ENCODE peak calls at places on chromosomes 3 and 15, in eight cellular contexts. R is ovary, K is esophagus squamous epithelium, V is bronchial epithelial cell, M is stomach, F is thoracic aorta, O is tibial artery, B is body of pancreas. P is an unnamed sample. For H3K36me3, the result is how much of the 10 kb centered on the place peaks cover.

GRCh38 chr3:103644450-103644849 is 1209.6 kb downstream of the ZPLD1 start:
- DNase-seq in R (no peak), K (no peak), V (no peak), M (no peak), F (no peak), O (no peak), B (no peak), P (no peak)

GRCh38 chr3:50170689-50171088 is 15.6 kb downstream of the SEMA3F start:
- DNase-seq in R (no peak), K (no peak), V (no peak), M (no peak), F (no peak), O (no peak), B (peak), P (no peak)

GRCh38 chr3:19151171-19151570 is 2.9 kb downstream of the KCNH8 start:
- DNase-seq in R (no peak), K (no peak), V (no peak), M (no peak), F (no peak), O (no peak), B (no peak), P (no peak)

GRCh38 chr3:86388848-86389247 is 602.1 kb downstream of the VGLL3 start:
- DNase-seq in R (no peak), K (no peak), V (no peak), M (no peak), F (no peak), O (no peak), B (no peak), P (no peak)

GRCh38 chr3:173584834-173585831 is 187.6 kb downstream of the NLGN1 start:
- DNase-seq in R (peak), K (no peak), V (no peak), M (no peak), F (no peak), O (peak), B (peak), P (no peak)

GRCh38 chr3:163422671-163423070 is 1655.6 kb downstream of the SI start:
- DNase-seq in R (no peak), K (no peak), V (no peak), M (no peak), F (no peak), O (no peak), B (no peak), P (no peak)

GRCh38 chr3:146130881-146131371 is 30.1 kb downstream of the PLOD2 start:
- DNase-seq in R (no peak), K (no peak), V (no peak), M (no peak), F (no peak), O (no peak), B (no peak), P (no peak)

GRCh38 chr3:98021821-98022220 is 13.3 kb downstream of the GABRR3 start:
- DNase-seq in R (no peak), K (no peak), V (peak), M (no peak), F (no peak), O (no peak), B (no peak), P (no peak)

GRCh38 chr3:55445551-55445950 is 41.6 kb downstream of the WNT5A start:
- DNase-seq in R (no peak), K (no peak), V (no peak), M (peak), F (no peak), O (no peak), B (peak), P (no peak)

GRCh38 chr3:71949403-71949802 is 164.5 kb upstream of the PROK2 start:
- DNase-seq in R (no peak), K (no peak), V (no peak), M (no peak), F (no peak), O (no peak), B (no peak), P (no peak)

GRCh38 chr3:46627078-46627477 is 14.8 kb downstream of the FAM240A start:
- DNase-seq in R (no peak), K (no peak), V (no peak), M (no peak), F (no peak), O (no peak), B (no peak), P (no peak)

DNA sequence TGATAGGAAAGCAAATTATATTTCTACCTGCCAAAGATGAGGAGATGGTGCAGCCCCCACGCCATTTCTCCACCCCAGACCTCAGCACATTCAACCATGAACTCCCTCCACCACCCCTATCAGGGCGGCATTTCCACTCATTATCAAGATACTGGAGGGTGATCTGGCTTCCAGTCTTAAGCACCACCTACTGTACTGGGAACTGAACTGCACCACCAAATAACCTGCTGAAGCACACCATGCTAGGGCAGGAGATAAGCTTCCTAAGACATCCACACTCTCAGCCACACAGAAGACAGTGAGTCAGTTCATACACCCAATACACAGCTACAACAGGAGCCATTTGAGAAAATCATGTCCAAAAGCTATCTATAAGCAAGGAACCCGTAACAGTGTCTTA is 98.8 kb downstream of the FGF7 start:
- DNase-seq in R (no peak), K (no peak), V (peak), M (no peak), F (no peak), O (no peak), B (no peak), P (no peak)
- TF ChIP-seq CTCF in R (no peak), K (no peak), V (peak), M (no peak), F (no peak), O (no peak), B (no peak), P (no peak)

GRCh38 chr3:73586628-73587027 is 38.1 kb downstream of the PDZRN3 start:
- DNase-seq in R (no peak), K (no peak), V (no peak), M (no peak), F (no peak), O (no peak), B (no peak), P (no peak)
- H3K36me3 ChIP-seq in R (under half), K (under half), V (under half), M (under half), F (under half), O (under half), B (under half), P (under half)

GRCh38 chr3:133573054-133573628 is 345 bp upstream of the CDV3 start:
- DNase-seq in R (peak), K (no peak), V (peak), M (peak), F (peak), O (peak), B (peak), P (peak)
- TF ChIP-seq CTCF in R (no peak), K (no peak), V (peak), M (no peak), F (no peak), O (peak), B (peak), P (no peak)

GRCh38 chr3:39387411-39387975 is 4.3 kb downstream of the SLC25A38 start:
- DNase-seq in R (no peak), K (no peak), V (no peak), M (no peak), F (no peak), O (no peak), B (no peak), P (no peak)
- H3K36me3 ChIP-seq in R (under half), K (under half), V (under half), M (under half), F (under half), O (under half), B (under half), P (under half)

GRCh38 chr3:175214210-175214609 is 355.1 kb downstream of the NAALADL2 start:
- DNase-seq in R (no peak), K (no peak), V (no peak), M (no peak), F (no peak), O (no peak), B (no peak), P (no peak)

GRCh38 chr3:175211481-175211880 is 352.3 kb downstream of the NAALADL2 start:
- DNase-seq in R (no peak), K (no peak), V (no peak), M (no peak), F (no peak), O (no peak), B (no peak), P (no peak)

GRCh38 chr3:175212896-175213295 is 353.8 kb downstream of the NAALADL2 start:
- DNase-seq in R (no peak), K (no peak), V (peak), M (no peak), F (no peak), O (no peak), B (no peak), P (no peak)

GRCh38 chr3:175215833-175216232 is 356.7 kb downstream of the NAALADL2 start:
- DNase-seq in R (no peak), K (no peak), V (no peak), M (no peak), F (no peak), O (no peak), B (no peak), P (no peak)
- TF ChIP-seq CTCF in R (no peak), K (no peak), V (no peak), M (no peak), F (no peak), O (no peak), B (no peak), P (no peak)

GRCh38 chr3:127137113-127137512 is 55.8 kb upstream of the PRR23E start:
- DNase-seq in R (no peak), K (no peak), V (no peak), M (peak), F (no peak), O (peak), B (peak), P (no peak)
- H3K36me3 ChIP-seq in R (under half), K (under half), V (under half), M (under half), F (under half), O (under half), B (under half), P (under half)

P was measured in CD8-positive, alpha-beta T cell.